ENCODE peak calls at places on chromosomes 12 and 14, in six cellular contexts. One of them, this sample, is unnamed.

GRCh38 chr14:71488703-71489141 is 443.5 kb upstream of the RGS6 start:
- DNase-seq in CD8-positive, alpha-beta memory T cell: no peak
- DNase-seq in endodermal cell: no peak
- DNase-seq in endothelial cell of umbilical vein: no peak
- DNase-seq in heart left ventricle: no peak
- DNase-seq in fibroblast of lung: peak; percentile 86
- DNase-seq in this sample: no peak

GRCh38 chr12:86698581-86698980 is 442.4 kb upstream of the MGAT4C start:
- DNase-seq in heart left ventricle: no peak
- DNase-seq in CD8-positive, alpha-beta memory T cell: no peak
- DNase-seq in endothelial cell of umbilical vein: no peak
- DNase-seq in endodermal cell: no peak
- DNase-seq in fibroblast of lung: peak; percentile 67
- DNase-seq in this sample: no peak

GRCh38 chr14:25350071-25350470 is 300.1 kb upstream of the STXBP6 start:
- DNase-seq in endodermal cell: no peak
- DNase-seq in fibroblast of lung: no peak
- DNase-seq in heart left ventricle: no peak
- DNase-seq in CD8-positive, alpha-beta memory T cell: no peak
- DNase-seq in endothelial cell of umbilical vein: no peak
- DNase-seq in this sample: no peak

GRCh38 chr12:15632708-15633107 is 156.5 kb downstream of the EPS8 start:
- DNase-seq in fibroblast of lung: peak; percentile 52
- DNase-seq in endodermal cell: no peak
- DNase-seq in heart left ventricle: no peak
- DNase-seq in CD8-positive, alpha-beta memory T cell: no peak
- DNase-seq in endothelial cell of umbilical vein: no peak
- DNase-seq in this sample: no peak

GRCh38 chr12:57149309-57149900 is 2.0 kb upstream of the LRP1-AS start:
- DNase-seq in fibroblast of lung: peak; percentile 47
- DNase-seq in endodermal cell: no peak
- DNase-seq in endothelial cell of umbilical vein: no peak
- DNase-seq in CD8-positive, alpha-beta memory T cell: no peak
- DNase-seq in heart left ventricle: peak; percentile 81
- DNase-seq in this sample: no peak

GRCh38 chr12:3381059-3382047 is 109.7 kb upstream of the PRMT8 start:
- DNase-seq in endothelial cell of umbilical vein: no peak
- DNase-seq in fibroblast of lung: no peak
- DNase-seq in endodermal cell: no peak
- DNase-seq in heart left ventricle: no peak
- DNase-seq in CD8-positive, alpha-beta memory T cell: no peak
- DNase-seq in this sample: peak; percentile 29

GRCh38 chr12:116677202-116677651 is 60.6 kb downstream of the SPRING1 start:
- DNase-seq in endothelial cell of umbilical vein: no peak
- DNase-seq in endodermal cell: no peak
- DNase-seq in heart left ventricle: no peak
- DNase-seq in fibroblast of lung: no peak
- DNase-seq in CD8-positive, alpha-beta memory T cell: no peak
- DNase-seq in this sample: no peak

GRCh38 chr12:94458882-94459772 is 540 bp downstream of the CEP83 start:
- DNase-seq in fibroblast of lung: peak; percentile 16
- DNase-seq in endothelial cell of umbilical vein: no peak
- DNase-seq in CD8-positive, alpha-beta memory T cell: peak; percentile 21
- DNase-seq in heart left ventricle: no peak
- DNase-seq in endodermal cell: no peak
- DNase-seq in this sample: no peak

GRCh38 chr12:120032242-120032641 is 43.2 kb downstream of the BICDL1 start:
- DNase-seq in CD8-positive, alpha-beta memory T cell: no peak
- DNase-seq in endothelial cell of umbilical vein: no peak
- DNase-seq in fibroblast of lung: no peak
- DNase-seq in endodermal cell: no peak
- DNase-seq in heart left ventricle: no peak
- DNase-seq in this sample: no peak

GRCh38 chr12:122499991-122500684 is 594 bp downstream of the ZCCHC8 start:
- DNase-seq in endothelial cell of umbilical vein: peak; percentile 71
- DNase-seq in fibroblast of lung: peak; percentile 67
- DNase-seq in heart left ventricle: peak; percentile 73
- DNase-seq in endodermal cell: peak; percentile 86
- DNase-seq in CD8-positive, alpha-beta memory T cell: peak; percentile 55
- DNase-seq in this sample: peak; percentile 62

GRCh38 chr14:104134061-104134965 is 4.1 kb upstream of the KIF26A start:
- DNase-seq in endodermal cell: peak; percentile 40
- DNase-seq in CD8-positive, alpha-beta memory T cell: no peak
- DNase-seq in endothelial cell of umbilical vein: no peak
- DNase-seq in fibroblast of lung: no peak
- DNase-seq in heart left ventricle: peak; percentile 20
- DNase-seq in this sample: peak; percentile 17

GRCh38 chr14:98907981-98908544 is 363.9 kb downstream of the BCL11B start:
- DNase-seq in heart left ventricle: no peak
- DNase-seq in CD8-positive, alpha-beta memory T cell: no peak
- DNase-seq in endodermal cell: no peak
- DNase-seq in endothelial cell of umbilical vein: no peak
- DNase-seq in fibroblast of lung: no peak
- DNase-seq in this sample: no peak

GRCh38 chr14:55851301-55851700 is 266.9 kb upstream of the PELI2 start:
- DNase-seq in endodermal cell: peak; percentile 61
- DNase-seq in CD8-positive, alpha-beta memory T cell: no peak
- DNase-seq in endothelial cell of umbilical vein: peak; percentile 61
- DNase-seq in heart left ventricle: no peak
- DNase-seq in fibroblast of lung: no peak
- DNase-seq in this sample: no peak

GRCh38 chr12:103841690-103842584 is 903 bp upstream of the NT5DC3 start:
- DNase-seq in endodermal cell: peak; percentile 95
- DNase-seq in heart left ventricle: peak; percentile 77
- DNase-seq in endothelial cell of umbilical vein: peak; percentile 16
- DNase-seq in CD8-positive, alpha-beta memory T cell: peak; percentile 3
- DNase-seq in fibroblast of lung: peak; percentile 92
- DNase-seq in this sample: peak; percentile 54

GRCh38 chr12:96400631-96401060 is 407 bp upstream of the CDK17 start:
- DNase-seq in heart left ventricle: no peak
- DNase-seq in fibroblast of lung: peak; percentile 30
- DNase-seq in endodermal cell: no peak
- DNase-seq in endothelial cell of umbilical vein: peak; percentile 77
- DNase-seq in CD8-positive, alpha-beta memory T cell: no peak
- DNase-seq in this sample: no peak

GRCh38 chr12:12546314-12546772 is 16.3 kb downstream of the DUSP16 start:
- DNase-seq in CD8-positive, alpha-beta memory T cell: no peak
- DNase-seq in fibroblast of lung: no peak
- DNase-seq in endodermal cell: no peak
- DNase-seq in heart left ventricle: no peak
- DNase-seq in endothelial cell of umbilical vein: no peak
- DNase-seq in this sample: no peak

GRCh38 chr12:673849-674248 is 10.6 kb upstream of the NINJ2 start:
- DNase-seq in CD8-positive, alpha-beta memory T cell: no peak
- DNase-seq in heart left ventricle: no peak
- DNase-seq in endothelial cell of umbilical vein: no peak
- DNase-seq in fibroblast of lung: no peak
- DNase-seq in endodermal cell: peak; percentile 13
- DNase-seq in this sample: no peak

GRCh38 chr12:7989827-7990491 is 42.6 kb upstream of the FOXJ2 start:
- DNase-seq in endothelial cell of umbilical vein: peak; percentile 73
- DNase-seq in fibroblast of lung: no peak
- DNase-seq in CD8-positive, alpha-beta memory T cell: peak; percentile 71
- DNase-seq in heart left ventricle: no peak
- DNase-seq in endodermal cell: no peak
- DNase-seq in this sample: no peak

GRCh38 chr14:98018626-98019025 is 1221.4 kb downstream of the VRK1 start:
- DNase-seq in endothelial cell of umbilical vein: no peak
- DNase-seq in fibroblast of lung: no peak
- DNase-seq in CD8-positive, alpha-beta memory T cell: peak; percentile 52
- DNase-seq in heart left ventricle: no peak
- DNase-seq in endodermal cell: no peak
- DNase-seq in this sample: no peak

GRCh38 chr12:91189526-91189925 is 6.9 kb upstream of the DCN start:
- DNase-seq in fibroblast of lung: peak; percentile 83
- DNase-seq in heart left ventricle: no peak
- DNase-seq in CD8-positive, alpha-beta memory T cell: no peak
- DNase-seq in endothelial cell of umbilical vein: no peak
- DNase-seq in endodermal cell: no peak
- DNase-seq in this sample: no peak

GRCh38 chr14:104542871-104543830 is 36.4 kb upstream of the C14orf180 start:
- DNase-seq in CD8-positive, alpha-beta memory T cell: no peak
- DNase-seq in heart left ventricle: no peak
- DNase-seq in endothelial cell of umbilical vein: no peak
- DNase-seq in endodermal cell: peak; percentile 35
- DNase-seq in fibroblast of lung: no peak
- DNase-seq in this sample: no peak

DNA sequence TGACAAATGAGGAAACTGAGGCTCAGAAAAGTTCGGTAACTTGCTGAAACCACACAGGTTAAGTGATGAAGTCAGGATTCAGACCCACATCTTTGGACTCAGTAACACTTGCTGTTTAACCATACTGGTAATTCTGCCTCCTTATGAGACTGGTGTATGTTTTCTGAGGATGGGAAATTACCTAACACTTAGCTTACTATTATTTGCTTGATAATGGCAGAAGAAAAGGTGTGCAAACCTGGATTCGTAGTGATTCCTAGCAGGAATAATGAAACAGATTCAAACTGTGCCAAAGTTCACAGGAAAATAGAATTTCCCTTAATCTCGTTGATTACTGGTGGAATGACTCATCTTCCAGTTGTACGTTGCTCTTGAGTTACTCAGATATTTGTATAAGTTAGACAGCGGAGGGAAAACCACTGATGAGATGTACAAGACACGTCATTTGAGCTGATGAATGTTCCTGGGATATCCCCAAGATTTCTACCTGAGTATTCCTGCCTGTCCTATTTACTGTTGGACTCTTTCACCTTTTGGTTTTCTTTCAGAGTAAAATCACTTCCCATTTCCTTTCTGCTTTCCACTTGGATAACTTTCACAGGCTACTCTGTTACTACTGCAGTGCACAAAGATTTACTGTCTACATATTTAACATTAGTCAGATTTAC is 37.5 kb downstream of the PRORP start:
- DNase-seq in endothelial cell of umbilical vein: peak; percentile 90
- DNase-seq in CD8-positive, alpha-beta memory T cell: no peak
- DNase-seq in heart left ventricle: no peak
- DNase-seq in fibroblast of lung: peak; percentile 95
- DNase-seq in endodermal cell: no peak
- DNase-seq in this sample: no peak
- H3K4me3 ChIP-seq in endothelial cell of umbilical vein: no peak overlapping the region
- H3K4me3 ChIP-seq in CD8-positive, alpha-beta memory T cell: no peak overlapping the region
- H3K4me3 ChIP-seq in heart left ventricle: no peak overlapping the region
- H3K4me3 ChIP-seq in fibroblast of lung: peak overlapping the region; percentile 40
- H3K4me3 ChIP-seq in endodermal cell: no peak overlapping the region
- H3K4me3 ChIP-seq in this sample: no peak overlapping the region

DNA sequence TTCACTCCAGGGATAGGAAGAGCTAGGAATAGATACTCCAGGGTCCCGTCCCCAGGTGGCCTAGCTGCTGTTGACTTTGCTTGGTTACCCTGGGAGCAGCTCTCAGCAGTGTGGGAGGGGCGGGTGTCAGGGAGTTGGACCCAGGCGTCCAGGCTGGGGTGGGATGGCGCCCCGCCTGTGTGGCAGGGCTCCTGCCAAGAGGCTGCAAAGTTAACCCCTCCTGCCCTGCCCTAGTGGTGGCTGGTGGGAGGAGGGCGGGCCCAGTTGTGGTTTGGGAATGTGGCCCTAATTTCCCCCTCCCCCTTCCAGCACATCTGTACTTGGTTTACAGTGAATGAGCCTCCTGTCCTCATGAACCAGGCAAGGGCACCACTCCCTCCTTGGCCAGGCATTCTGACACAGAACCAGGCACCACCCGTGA is 1.7 kb upstream of the RARG start:
- DNase-seq in heart left ventricle: no peak
- DNase-seq in endothelial cell of umbilical vein: no peak
- DNase-seq in fibroblast of lung: no peak
- DNase-seq in endodermal cell: peak; percentile 80
- DNase-seq in CD8-positive, alpha-beta memory T cell: no peak
- DNase-seq in this sample: no peak
- H3K27ac ChIP-seq in heart left ventricle: peak overlapping the region; percentile 26
- H3K27ac ChIP-seq in endothelial cell of umbilical vein: no peak overlapping the region
- H3K27ac ChIP-seq in fibroblast of lung: no peak overlapping the region
- H3K27ac ChIP-seq in endodermal cell: peak overlapping the region; percentile 80
- H3K27ac ChIP-seq in CD8-positive, alpha-beta memory T cell: no peak overlapping the region
- H3K27ac ChIP-seq in this sample: no peak overlapping the region

GRCh38 chr12:93244514-93245077 is 133.1 kb upstream of the NUDT4 start:
- DNase-seq in CD8-positive, alpha-beta memory T cell: no peak
- DNase-seq in heart left ventricle: no peak
- DNase-seq in endothelial cell of umbilical vein: no peak
- DNase-seq in endodermal cell: no peak
- DNase-seq in fibroblast of lung: no peak
- DNase-seq in this sample: no peak

GRCh38 chr12:93243382-93243688 is 134.4 kb upstream of the NUDT4 start:
- DNase-seq in endodermal cell: no peak
- DNase-seq in heart left ventricle: no peak
- DNase-seq in CD8-positive, alpha-beta memory T cell: no peak
- DNase-seq in fibroblast of lung: no peak
- DNase-seq in endothelial cell of umbilical vein: no peak
- DNase-seq in this sample: no peak

GRCh38 chr12:93243689-93244513 is 133.8 kb upstream of the NUDT4 start:
- DNase-seq in heart left ventricle: no peak
- DNase-seq in fibroblast of lung: peak; percentile 39
- DNase-seq in endodermal cell: no peak
- DNase-seq in endothelial cell of umbilical vein: peak; percentile 24
- DNase-seq in CD8-positive, alpha-beta memory T cell: no peak
- DNase-seq in this sample: peak; percentile 14

GRCh38 chr12:93245543-93245942 is 132.2 kb upstream of the NUDT4 start:
- DNase-seq in fibroblast of lung: no peak
- DNase-seq in endodermal cell: peak; percentile 67
- DNase-seq in CD8-positive, alpha-beta memory T cell: peak; percentile 38
- DNase-seq in heart left ventricle: no peak
- DNase-seq in endothelial cell of umbilical vein: no peak
- DNase-seq in this sample: no peak

DNA sequence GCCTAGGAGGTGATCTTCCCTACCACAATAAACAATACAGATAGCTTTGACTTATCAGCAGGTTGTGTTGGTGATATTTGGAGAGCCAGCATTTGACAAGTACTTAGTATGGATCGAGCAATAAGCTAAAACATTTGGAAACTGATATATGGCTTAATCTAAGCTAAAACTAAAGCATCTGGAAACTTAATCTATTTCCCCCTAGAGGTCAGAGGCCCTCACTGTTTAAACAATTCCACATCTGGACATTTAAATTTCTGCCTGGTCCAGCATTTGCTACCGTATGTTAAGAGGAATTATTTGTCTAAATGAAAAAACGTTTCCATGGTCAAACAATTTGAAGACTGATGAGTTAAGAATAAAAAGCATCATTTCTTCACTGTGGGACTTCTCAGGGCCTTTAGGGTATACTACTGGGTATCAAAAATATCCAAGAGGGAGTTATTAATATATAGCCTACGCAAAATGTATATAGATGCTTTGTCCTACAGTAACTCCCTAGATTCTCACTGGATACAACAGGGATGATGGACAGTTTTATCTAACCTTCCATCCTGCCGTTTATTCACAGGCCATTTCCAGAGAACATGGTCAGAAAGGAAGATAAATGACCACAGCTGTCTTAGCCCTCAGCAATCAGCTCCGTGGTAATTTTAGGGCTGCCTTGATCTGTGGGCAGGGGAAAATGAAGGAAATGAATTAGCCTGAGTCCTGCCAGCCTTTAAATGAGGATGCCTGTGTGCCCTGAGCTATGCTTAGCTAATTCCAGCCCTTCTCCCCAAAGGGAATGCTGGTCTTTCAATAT is 135.4 kb upstream of the NUDT4 start:
- DNase-seq in endodermal cell: no peak
- DNase-seq in fibroblast of lung: no peak
- DNase-seq in heart left ventricle: no peak
- DNase-seq in endothelial cell of umbilical vein: no peak
- DNase-seq in CD8-positive, alpha-beta memory T cell: no peak
- DNase-seq in this sample: no peak
- H3K4me1 ChIP-seq in endodermal cell: no peaks in the 10 kb centered on the region
- H3K4me1 ChIP-seq in fibroblast of lung: peaks cover 2% of the 10 kb centered on the region
- H3K4me1 ChIP-seq in heart left ventricle: peaks cover 21% of the 10 kb centered on the region
- H3K4me1 ChIP-seq in endothelial cell of umbilical vein: no peaks in the 10 kb centered on the region
- H3K4me1 ChIP-seq in CD8-positive, alpha-beta memory T cell: peaks cover 31% of the 10 kb centered on the region
- H3K4me1 ChIP-seq in this sample: no peaks in the 10 kb centered on the region

GRCh38 chr12:60210756-60211155 is 614.9 kb downstream of the SLC16A7 start:
- DNase-seq in heart left ventricle: no peak
- DNase-seq in endodermal cell: no peak
- DNase-seq in endothelial cell of umbilical vein: no peak
- DNase-seq in fibroblast of lung: no peak
- DNase-seq in CD8-positive, alpha-beta memory T cell: no peak
- DNase-seq in this sample: no peak
- H3K4me3 ChIP-seq in heart left ventricle: no peak overlapping the region
- H3K4me3 ChIP-seq in endodermal cell: no peak overlapping the region
- H3K4me3 ChIP-seq in endothelial cell of umbilical vein: no peak overlapping the region
- H3K4me3 ChIP-seq in fibroblast of lung: no peak overlapping the region
- H3K4me3 ChIP-seq in CD8-positive, alpha-beta memory T cell: no peak overlapping the region
- H3K4me3 ChIP-seq in this sample: no peak overlapping the region

This sample was measured in pancreas.